ENCODE peak calls at places on chromosomes 6 and 20, in five cellular contexts. One of them, this sample, is unnamed.

GRCh38 chr6:125020385-125020784 is 58.1 kb downstream of the RNF217 start:
- DNase-seq in adrenal gland: no peak
- DNase-seq in psoas muscle: no peak
- DNase-seq in K562: no peak
- DNase-seq in AG10803: peak
- DNase-seq in this sample: no peak

GRCh38 chr20:25285091-25285647 is 37.3 kb downstream of the PYGB start:
- DNase-seq in adrenal gland: peak
- DNase-seq in psoas muscle: peak
- DNase-seq in K562: no peak
- DNase-seq in AG10803: no peak
- DNase-seq in this sample: no peak

GRCh38 chr6:69704916-69705315 is 91.9 kb downstream of the LMBRD1 start:
- DNase-seq in adrenal gland: no peak
- DNase-seq in psoas muscle: no peak
- DNase-seq in K562: no peak
- DNase-seq in AG10803: peak
- DNase-seq in this sample: no peak

GRCh38 chr6:167858086-167858591 is 31.4 kb downstream of the AFDN start:
- DNase-seq in adrenal gland: no peak
- DNase-seq in psoas muscle: no peak
- DNase-seq in K562: no peak
- DNase-seq in AG10803: peak
- DNase-seq in this sample: no peak

GRCh38 chr6:150978631-150979030 is 113.1 kb downstream of the MTHFD1L start:
- DNase-seq in adrenal gland: no peak
- DNase-seq in psoas muscle: no peak
- DNase-seq in K562: no peak
- DNase-seq in AG10803: no peak
- DNase-seq in this sample: no peak

GRCh38 chr6:31011153-31011552 is 879 bp downstream of the MUC22 start:
- DNase-seq in adrenal gland: no peak
- DNase-seq in psoas muscle: no peak
- DNase-seq in K562: no peak
- DNase-seq in AG10803: no peak
- DNase-seq in this sample: no peak

GRCh38 chr20:51206032-51206662 is 183.2 kb upstream of the KCNG1 start:
- DNase-seq in adrenal gland: no peak
- DNase-seq in psoas muscle: no peak
- DNase-seq in K562: peak
- DNase-seq in AG10803: no peak
- DNase-seq in this sample: no peak

GRCh38 chr6:31838968-31839367 is 11.4 kb downstream of the HSPA1B start:
- DNase-seq in adrenal gland: no peak
- DNase-seq in psoas muscle: no peak
- DNase-seq in K562: no peak
- DNase-seq in AG10803: no peak
- DNase-seq in this sample: no peak

GRCh38 chr6:3320238-3320637 is 61.5 kb downstream of the PSMG4 start:
- DNase-seq in adrenal gland: no peak
- DNase-seq in psoas muscle: no peak
- DNase-seq in K562: no peak
- DNase-seq in AG10803: no peak
- DNase-seq in this sample: no peak

GRCh38 chr6:132199343-132199742 is 201.9 kb downstream of the MOXD1 start:
- DNase-seq in adrenal gland: no peak
- DNase-seq in psoas muscle: no peak
- DNase-seq in K562: no peak
- DNase-seq in AG10803: peak
- DNase-seq in this sample: no peak

GRCh38 chr6:84687487-84687886 is 76.9 kb downstream of the TBX18 start:
- DNase-seq in adrenal gland: no peak
- DNase-seq in psoas muscle: no peak
- DNase-seq in K562: no peak
- DNase-seq in AG10803: peak
- DNase-seq in this sample: no peak

GRCh38 chr20:57397693-57398108 is 6.5 kb downstream of the RBM38 start:
- DNase-seq in adrenal gland: no peak
- DNase-seq in psoas muscle: peak
- DNase-seq in K562: no peak
- DNase-seq in AG10803: no peak
- DNase-seq in this sample: no peak

GRCh38 chr6:16687045-16687444 is 74.2 kb downstream of the ATXN1 start:
- DNase-seq in adrenal gland: no peak
- DNase-seq in psoas muscle: no peak
- DNase-seq in K562: no peak
- DNase-seq in AG10803: no peak
- DNase-seq in this sample: no peak

GRCh38 chr6:16684195-16684689 is 77.0 kb downstream of the ATXN1 start:
- DNase-seq in adrenal gland: no peak
- DNase-seq in psoas muscle: no peak
- DNase-seq in K562: no peak
- DNase-seq in AG10803: no peak
- DNase-seq in this sample: no peak

GRCh38 chr6:16683524-16684194 is 77.6 kb downstream of the ATXN1 start:
- DNase-seq in adrenal gland: peak
- DNase-seq in psoas muscle: peak
- DNase-seq in K562: no peak
- DNase-seq in AG10803: peak
- DNase-seq in this sample: peak

GRCh38 chr6:16681260-16681873 is 79.9 kb downstream of the ATXN1 start:
- DNase-seq in adrenal gland: no peak
- DNase-seq in psoas muscle: peak
- DNase-seq in K562: no peak
- DNase-seq in AG10803: peak
- DNase-seq in this sample: no peak

DNA sequence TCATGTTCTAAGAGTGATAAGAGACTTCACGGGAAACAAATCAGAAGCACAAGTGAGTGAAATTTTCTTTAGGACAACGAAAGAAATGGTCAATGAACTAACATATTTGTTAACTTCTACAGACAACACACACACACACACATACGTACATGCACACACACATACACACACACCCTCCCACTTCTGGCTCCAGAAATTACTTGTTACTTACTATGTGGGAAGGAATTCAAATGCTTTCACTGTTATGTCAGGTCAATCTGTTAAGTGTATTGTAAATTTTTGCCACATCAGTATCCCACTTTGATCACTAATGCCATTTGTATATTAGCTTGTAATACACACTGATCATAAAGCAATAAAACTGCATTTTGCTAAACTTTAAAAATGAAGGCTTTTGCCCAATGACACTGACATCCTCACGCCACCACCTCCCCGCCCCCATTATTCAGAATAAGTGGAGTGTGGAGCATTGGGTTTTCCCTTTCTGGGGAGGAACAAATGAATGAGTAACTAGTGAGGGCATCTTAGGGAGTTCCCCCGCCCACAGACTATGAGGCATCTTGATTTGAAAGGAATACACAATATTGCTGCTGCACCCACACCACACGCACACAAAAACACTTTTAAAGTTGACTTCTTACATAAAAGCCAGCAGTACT is 76.2 kb downstream of the ATXN1 start:
- DNase-seq in adrenal gland: no peak
- DNase-seq in psoas muscle: no peak
- DNase-seq in K562: no peak
- DNase-seq in AG10803: peak
- DNase-seq in this sample: no peak
- H3K4me3 ChIP-seq in adrenal gland: no peak
- H3K4me3 ChIP-seq in psoas muscle: no peak
- H3K4me3 ChIP-seq in K562: no peak
- H3K4me3 ChIP-seq in AG10803: no peak
- H3K4me3 ChIP-seq in this sample: no peak

GRCh38 chr6:166003569-166003968 is 164.1 kb downstream of the TBXT start:
- DNase-seq in adrenal gland: no peak
- DNase-seq in psoas muscle: no peak
- DNase-seq in K562: no peak
- DNase-seq in AG10803: no peak
- DNase-seq in this sample: no peak

GRCh38 chr6:166005401-166005845 is 162.2 kb downstream of the TBXT start:
- DNase-seq in adrenal gland: peak
- DNase-seq in psoas muscle: peak
- DNase-seq in K562: no peak
- DNase-seq in AG10803: no peak
- DNase-seq in this sample: no peak

GRCh38 chr6:166006593-166007301 is 160.9 kb downstream of the TBXT start:
- DNase-seq in adrenal gland: peak
- DNase-seq in psoas muscle: no peak
- DNase-seq in K562: no peak
- DNase-seq in AG10803: peak
- DNase-seq in this sample: no peak

GRCh38 chr6:166005846-166006592 is 161.6 kb downstream of the TBXT start:
- DNase-seq in adrenal gland: peak
- DNase-seq in psoas muscle: peak
- DNase-seq in K562: no peak
- DNase-seq in AG10803: peak
- DNase-seq in this sample: no peak

DNA sequence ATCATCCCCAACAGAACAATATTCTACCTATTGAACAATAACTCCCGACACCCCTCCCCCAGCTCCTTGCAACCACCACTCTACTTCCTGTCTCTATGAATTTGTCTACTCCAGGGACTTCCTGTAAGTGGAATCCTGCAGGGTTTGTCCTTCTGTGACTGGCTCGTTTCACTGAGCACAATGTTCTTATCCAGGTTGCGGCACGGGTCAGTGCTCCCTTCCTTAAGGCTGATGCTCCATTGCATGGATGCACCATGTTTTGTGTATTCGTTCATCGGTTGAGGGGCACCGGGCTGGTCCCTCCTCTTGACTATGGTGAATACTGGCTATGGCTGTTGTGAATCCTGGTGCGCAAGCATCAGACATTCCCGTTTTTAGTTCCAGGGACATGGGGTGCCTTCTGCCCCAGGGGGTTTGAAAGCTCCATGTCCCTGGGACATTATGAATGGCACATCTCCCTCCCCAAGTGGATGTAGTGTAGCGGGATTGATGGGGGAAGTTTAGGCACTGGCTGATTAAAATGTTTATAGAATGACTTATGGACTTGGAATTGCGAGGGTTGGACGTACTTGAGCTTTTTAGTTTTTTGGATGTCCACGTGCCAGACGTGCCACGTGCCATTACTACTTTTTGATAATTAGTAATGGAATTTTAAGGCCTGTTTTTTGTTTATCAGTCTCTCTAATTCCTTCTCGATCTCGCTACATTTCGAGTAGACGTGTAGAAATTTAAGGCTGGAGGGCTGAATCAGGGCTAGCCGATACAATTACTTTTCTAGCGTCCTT is 163.0 kb downstream of the TBXT start:
- DNase-seq in adrenal gland: no peak
- DNase-seq in psoas muscle: no peak
- DNase-seq in K562: no peak
- DNase-seq in AG10803: no peak
- DNase-seq in this sample: no peak
- H3K4me3 ChIP-seq in adrenal gland: no peak
- H3K4me3 ChIP-seq in psoas muscle: no peak
- H3K4me3 ChIP-seq in K562: no peak
- H3K4me3 ChIP-seq in AG10803: no peak
- H3K4me3 ChIP-seq in this sample: no peak

GRCh38 chr20:32480361-32481199 is 104.6 kb downstream of the NOL4L start:
- DNase-seq in adrenal gland: no peak
- DNase-seq in psoas muscle: no peak
- DNase-seq in K562: no peak
- DNase-seq in AG10803: no peak
- DNase-seq in this sample: no peak
- H3K4me3 ChIP-seq in adrenal gland: no peak
- H3K4me3 ChIP-seq in psoas muscle: peak
- H3K4me3 ChIP-seq in K562: no peak
- H3K4me3 ChIP-seq in AG10803: no peak
- H3K4me3 ChIP-seq in this sample: no peak

GRCh38 chr6:33118525-33119123 is 42.8 kb downstream of the HLA-DPB1 start:
- DNase-seq in adrenal gland: no peak
- DNase-seq in psoas muscle: no peak
- DNase-seq in K562: peak
- DNase-seq in AG10803: peak
- DNase-seq in this sample: peak
- H3K4me3 ChIP-seq in adrenal gland: no peak
- H3K4me3 ChIP-seq in psoas muscle: no peak
- H3K4me3 ChIP-seq in K562: no peak
- H3K4me3 ChIP-seq in AG10803: no peak
- H3K4me3 ChIP-seq in this sample: no peak

This sample was measured in prostate gland.